ENCODE peak calls at places on chromosomes 11 and 22, in six cellular contexts. O is A549, J is prostate gland, Y is AG08396, F is heart left ventricle, G is adrenal gland. W is an unnamed sample.

GRCh38 chr11:70471254-70471653 is 72.9 kb downstream of the CTTN start:
- DNase-seq in O (peak; percentile 78), J (no peak), Y (no peak), F (no peak), G (no peak), W (no peak)

GRCh38 chr11:2929511-2929879 is 275 bp upstream of the PHLDA2 start:
- DNase-seq in O (peak; percentile 89), J (peak; percentile 68), Y (peak; percentile 98), F (no peak), G (peak; percentile 60), W (no peak)

GRCh38 chr11:106076421-106076922 is 675 bp downstream of the KBTBD3 start:
- DNase-seq in O (no peak), J (peak; percentile 20), Y (no peak), F (peak; percentile 7), G (peak; percentile 17), W (peak; percentile 12)

GRCh38 chr22:26744892-26745808 is 87.8 kb downstream of the MIAT start:
- DNase-seq in O (no peak), J (no peak), Y (no peak), F (no peak), G (no peak), W (no peak)

GRCh38 chr22:49403102-49403501 is 424.6 kb downstream of the BRD1 start:
- DNase-seq in O (no peak), J (no peak), Y (no peak), F (no peak), G (no peak), W (no peak)

GRCh38 chr11:69818243-69819108 is 740 bp downstream of the FGF3 start:
- DNase-seq in O (no peak), J (no peak), Y (no peak), F (no peak), G (no peak), W (no peak)

GRCh38 chr22:40203568-40203967 is 25.8 kb downstream of the TNRC6B start:
- DNase-seq in O (no peak), J (no peak), Y (no peak), F (no peak), G (no peak), W (no peak)

GRCh38 chr22:32079110-32080089 is 36.3 kb downstream of the SLC5A1 start:
- DNase-seq in O (peak; percentile 65), J (peak; percentile 57), Y (peak; percentile 69), F (no peak), G (peak; percentile 76), W (no peak)

GRCh38 chr22:36369922-36370781 is 17.6 kb downstream of the MYH9 start:
- DNase-seq in O (no peak), J (peak; percentile 57), Y (no peak), F (peak; percentile 62), G (peak; percentile 68), W (no peak)

GRCh38 chr11:45692808-45693453 is 27.5 kb upstream of the CHST1 start:
- DNase-seq in O (no peak), J (no peak), Y (no peak), F (no peak), G (no peak), W (no peak)

GRCh38 chr11:68040121-68040956 is 1.5 kb downstream of the TCIRG1 start:
- DNase-seq in O (peak; percentile 51), J (peak; percentile 56), Y (peak; percentile 74), F (peak; percentile 73), G (peak; percentile 76), W (no peak)

GRCh38 chr11:70470127-70470526 is 71.8 kb downstream of the CTTN start:
- DNase-seq in O (no peak), J (no peak), Y (peak; percentile 59), F (no peak), G (no peak), W (no peak)

GRCh38 chr11:133836076-133836548 is 9.2 kb downstream of the SPATA19 start:
- DNase-seq in O (no peak), J (no peak), Y (no peak), F (no peak), G (no peak), W (no peak)

GRCh38 chr11:126313826-126314225 is 10.0 kb downstream of the DCPS start:
- DNase-seq in O (no peak), J (no peak), Y (no peak), F (no peak), G (peak; percentile 0), W (no peak)

GRCh38 chr22:27157090-27157489 is 499.7 kb downstream of the MIAT start:
- DNase-seq in O (no peak), J (no peak), Y (no peak), F (no peak), G (no peak), W (no peak)

GRCh38 chr22:30809086-30809485 is 114.4 kb downstream of the OSBP2 start:
- DNase-seq in O (no peak), J (no peak), Y (no peak), F (no peak), G (no peak), W (no peak)

GRCh38 chr11:95324826-95325225 is 93.8 kb upstream of the SESN3 start:
- DNase-seq in O (no peak), J (no peak), Y (no peak), F (no peak), G (no peak), W (no peak)

GRCh38 chr11:128420943-128421342 is 166.4 kb downstream of the ETS1 start:
- DNase-seq in O (no peak), J (no peak), Y (peak; percentile 44), F (no peak), G (no peak), W (no peak)

GRCh38 chr11:125429807-125430678 is 66.0 kb downstream of the FEZ1 start:
- DNase-seq in O (no peak), J (no peak), Y (no peak), F (no peak), G (no peak), W (no peak)

GRCh38 chr22:19212302-19212870 is 33.9 kb upstream of the SLC25A1 start:
- DNase-seq in O (no peak), J (no peak), Y (no peak), F (no peak), G (no peak), W (no peak)

GRCh38 chr11:118660646-118661424 is 18.6 kb downstream of the TREH start:
- DNase-seq in O (no peak), J (no peak), Y (no peak), F (no peak), G (no peak), W (no peak)

GRCh38 chr11:74929431-74930363 is 19.2 kb downstream of the XRRA1 start:
- DNase-seq in O (peak; percentile 60), J (peak; percentile 83), Y (peak; percentile 53), F (peak; percentile 58), G (peak; percentile 77), W (peak; percentile 76)

GRCh38 chr11:107563702-107564101 is 1.8 kb downstream of the ALKBH8 start:
- DNase-seq in O (peak; percentile 26), J (no peak), Y (peak; percentile 44), F (peak; percentile 15), G (peak; percentile 31), W (peak; percentile 16)

GRCh38 chr11:111427471-111427912 is 48.4 kb upstream of the POU2AF1 start:
- DNase-seq in O (no peak), J (peak; percentile 80), Y (no peak), F (no peak), G (no peak), W (peak; percentile 58)

GRCh38 chr22:42901790-42902508 is 44.9 kb upstream of the ARFGAP3 start:
- DNase-seq in O (no peak), J (no peak), Y (no peak), F (peak; percentile 72), G (no peak), W (peak; percentile 15)

GRCh38 chr11:123628936-123629683 is 25.3 kb downstream of the SCN3B start:
- DNase-seq in O (no peak), J (no peak), Y (peak; percentile 56), F (peak; percentile 84), G (peak; percentile 97), W (no peak)

GRCh38 chr22:24968066-24968561 is 15.6 kb downstream of the KIAA1671 start:
- DNase-seq in O (no peak), J (peak; percentile 55), Y (no peak), F (peak; percentile 25), G (peak; percentile 94), W (no peak)

GRCh38 chr11:78720281-78720989 is 145.8 kb upstream of the NARS2 start:
- DNase-seq in O (no peak), J (no peak), Y (no peak), F (no peak), G (no peak), W (no peak)

GRCh38 chr11:73237471-73238290 is 19.6 kb downstream of the P2RY2 start:
- DNase-seq in O (no peak), J (no peak), Y (no peak), F (peak; percentile 62), G (peak; percentile 80), W (no peak)

GRCh38 chr11:86592047-86592564 is 80.3 kb downstream of the ME3 start:
- DNase-seq in O (no peak), J (no peak), Y (peak; percentile 16), F (no peak), G (no peak), W (no peak)

GRCh38 chr11:33329705-33330329 is 72.6 kb downstream of the HIPK3 start:
- DNase-seq in O (peak; percentile 44), J (peak; percentile 45), Y (peak; percentile 37), F (peak; percentile 40), G (peak; percentile 65), W (peak; percentile 43)

GRCh38 chr11:47469411-47470179 is 20.7 kb upstream of the RAPSN start:
- DNase-seq in O (no peak), J (no peak), Y (no peak), F (no peak), G (no peak), W (no peak)

GRCh38 chr11:66676931-66677598 is 622 bp downstream of the RBM4B start:
- DNase-seq in O (no peak), J (no peak), Y (no peak), F (no peak), G (peak; percentile 15), W (no peak)

GRCh38 chr11:130634981-130635473 is 186.6 kb downstream of the ADAMTS15 start:
- DNase-seq in O (no peak), J (no peak), Y (no peak), F (no peak), G (peak; percentile 26), W (no peak)

GRCh38 chr11:122253541-122254317 is 137.7 kb upstream of the BLID start:
- DNase-seq in O (no peak), J (no peak), Y (no peak), F (no peak), G (no peak), W (no peak)